ENCODE peak calls at places on chromosomes 12 and 14, in five cellular contexts. E is suprapubic skin, C is GM23338, F is lung, S is transverse colon. K is an unnamed sample.
A peak's percentile ranks its signal among the peaks of the same experiment; 100 is the strongest.

GRCh38 chr12:131991816-131992430 is 42.2 kb downstream of the EP400 start:
- DNase-seq in E (no peak), C (no peak), F (no peak), S (no peak), K (no peak)

GRCh38 chr14:69303086-69303485 is 43.1 kb downstream of the GALNT16 start:
- DNase-seq in E (peak; percentile 22), C (peak; percentile 33), F (no peak), S (no peak), K (no peak)

GRCh38 chr12:104250366-104251125 is 35.0 kb downstream of the TXNRD1 start:
- DNase-seq in E (no peak), C (no peak), F (no peak), S (no peak), K (no peak)

GRCh38 chr12:4825139-4825858 is 84.4 kb upstream of the KCNA1 start:
- DNase-seq in E (no peak), C (no peak), F (no peak), S (no peak), K (no peak)

GRCh38 chr12:54697836-54698235 is 49.7 kb upstream of the DCD start:
- DNase-seq in E (no peak), C (no peak), F (no peak), S (no peak), K (no peak)

GRCh38 chr12:64696065-64696741 is 63.0 kb downstream of the GNS start:
- DNase-seq in E (no peak), C (no peak), F (no peak), S (no peak), K (no peak)

GRCh38 chr12:125533434-125534029 is 468.3 kb downstream of the AACS start:
- DNase-seq in E (no peak), C (peak; percentile 90), F (no peak), S (peak; percentile 25), K (no peak)

GRCh38 chr12:7966558-7966957 is 30.6 kb upstream of the SLC2A3 start:
- DNase-seq in E (peak; percentile 42), C (no peak), F (no peak), S (no peak), K (no peak)

GRCh38 chr14:64639340-64639821 is 64.8 kb upstream of the PLEKHG3 start:
- DNase-seq in E (peak; percentile 1), C (peak; percentile 45), F (no peak), S (no peak), K (no peak)

GRCh38 chr12:34598851-34599529 is 576.7 kb downstream of the ALG10 start:
- DNase-seq in E (peak; percentile 27), C (no peak), F (no peak), S (no peak), K (no peak)

GRCh38 chr12:108637222-108637621 is 3.5 kb upstream of the SELPLG start:
- DNase-seq in E (peak; percentile 46), C (no peak), F (no peak), S (no peak), K (no peak)

GRCh38 chr14:20460458-20461229 is 590 bp downstream of the PIP4P1 start:
- DNase-seq in E (peak; percentile 83), C (peak; percentile 76), F (peak; percentile 70), S (peak; percentile 81), K (no peak)

GRCh38 chr12:49189731-49190314 is 943 bp upstream of the TUBA1A start:
- DNase-seq in E (no peak), C (no peak), F (no peak), S (no peak), K (no peak)

GRCh38 chr12:1611775-1612174 is 17.3 kb upstream of the WNT5B start:
- DNase-seq in E (no peak), C (no peak), F (no peak), S (no peak), K (no peak)

GRCh38 chr12:4819654-4820053 is 90.1 kb upstream of the KCNA1 start:
- DNase-seq in E (no peak), C (no peak), F (no peak), S (no peak), K (no peak)

GRCh38 chr12:51850081-51850932 is 1.8 kb upstream of the FIGNL2 start:
- DNase-seq in E (no peak), C (no peak), F (no peak), S (no peak), K (no peak)

GRCh38 chr14:74882103-74882920 is 596 bp downstream of the DLST start:
- DNase-seq in E (peak; percentile 90), C (peak; percentile 65), F (peak; percentile 44), S (peak; percentile 65), K (peak; percentile 49)

GRCh38 chr12:39490500-39491276 is 47.8 kb upstream of the KIF21A start:
- DNase-seq in E (no peak), C (no peak), F (no peak), S (no peak), K (no peak)

GRCh38 chr12:98352218-98352811 is 163.1 kb upstream of the TMPO start:
- DNase-seq in E (no peak), C (no peak), F (no peak), S (no peak), K (no peak)

GRCh38 chr12:123931686-123932321 is 40.8 kb downstream of the CCDC92 start:
- DNase-seq in E (no peak), C (no peak), F (peak; percentile 44), S (no peak), K (no peak)

GRCh38 chr14:21090194-21090939 is 8.1 kb downstream of the ZNF219 start:
- DNase-seq in E (no peak), C (peak; percentile 87), F (no peak), S (peak; percentile 59), K (peak; percentile 17)

GRCh38 chr12:114826233-114826632 is 142.3 kb upstream of the TBX3 start:
- DNase-seq in E (no peak), C (no peak), F (no peak), S (no peak), K (no peak)

GRCh38 chr14:81434230-81434629 is 34.1 kb upstream of the STON2 start:
- DNase-seq in E (no peak), C (no peak), F (no peak), S (no peak), K (no peak)

GRCh38 chr14:39977198-39977597 is 545.0 kb upstream of the FBXO33 start:
- DNase-seq in E (no peak), C (no peak), F (no peak), S (no peak), K (no peak)

GRCh38 chr12:1660304-1661187 is 30.3 kb upstream of the ADIPOR2 start:
- DNase-seq in E (peak; percentile 88), C (no peak), F (peak; percentile 90), S (peak; percentile 88), K (peak; percentile 41)

GRCh38 chr14:89792489-89793366 is 161.8 kb downstream of the EFCAB11 start:
- DNase-seq in E (no peak), C (no peak), F (no peak), S (no peak), K (no peak)

GRCh38 chr12:54413284-54414190 is 5.5 kb downstream of the ITGA5 start:
- DNase-seq in E (peak; percentile 89), C (no peak), F (peak; percentile 68), S (peak; percentile 55), K (no peak)

GRCh38 chr14:104999361-104999760 is 13.8 kb downstream of the CLBA1 start:
- DNase-seq in E (no peak), C (no peak), F (no peak), S (no peak), K (no peak)

GRCh38 chr12:49358548-49359141 is 8.6 kb upstream of the SPATS2 start:
- DNase-seq in E (peak; percentile 44), C (peak; percentile 89), F (no peak), S (peak; percentile 56), K (no peak)

GRCh38 chr12:131929530-131930456 is 717 bp downstream of the PUS1 start:
- DNase-seq in E (no peak), C (no peak), F (no peak), S (peak; percentile 42), K (no peak)

GRCh38 chr14:61525293-61526011 is 169.9 kb upstream of the HIF1A start:
- DNase-seq in E (peak; percentile 78), C (no peak), F (peak; percentile 69), S (peak; percentile 38), K (no peak)

GRCh38 chr14:88919502-88919901 is 95.1 kb downstream of the TTC8 start:
- DNase-seq in E (no peak), C (no peak), F (no peak), S (peak; percentile 68), K (no peak)

GRCh38 chr14:77804592-77804991 is 4.7 kb downstream of the ADCK1 start:
- DNase-seq in E (no peak), C (peak; percentile 84), F (no peak), S (peak; percentile 31), K (no peak)
- TF ChIP-seq CTCF in E (no peak), C (peak; percentile 79), F (no peak), S (no peak), K (no peak)

DNA sequence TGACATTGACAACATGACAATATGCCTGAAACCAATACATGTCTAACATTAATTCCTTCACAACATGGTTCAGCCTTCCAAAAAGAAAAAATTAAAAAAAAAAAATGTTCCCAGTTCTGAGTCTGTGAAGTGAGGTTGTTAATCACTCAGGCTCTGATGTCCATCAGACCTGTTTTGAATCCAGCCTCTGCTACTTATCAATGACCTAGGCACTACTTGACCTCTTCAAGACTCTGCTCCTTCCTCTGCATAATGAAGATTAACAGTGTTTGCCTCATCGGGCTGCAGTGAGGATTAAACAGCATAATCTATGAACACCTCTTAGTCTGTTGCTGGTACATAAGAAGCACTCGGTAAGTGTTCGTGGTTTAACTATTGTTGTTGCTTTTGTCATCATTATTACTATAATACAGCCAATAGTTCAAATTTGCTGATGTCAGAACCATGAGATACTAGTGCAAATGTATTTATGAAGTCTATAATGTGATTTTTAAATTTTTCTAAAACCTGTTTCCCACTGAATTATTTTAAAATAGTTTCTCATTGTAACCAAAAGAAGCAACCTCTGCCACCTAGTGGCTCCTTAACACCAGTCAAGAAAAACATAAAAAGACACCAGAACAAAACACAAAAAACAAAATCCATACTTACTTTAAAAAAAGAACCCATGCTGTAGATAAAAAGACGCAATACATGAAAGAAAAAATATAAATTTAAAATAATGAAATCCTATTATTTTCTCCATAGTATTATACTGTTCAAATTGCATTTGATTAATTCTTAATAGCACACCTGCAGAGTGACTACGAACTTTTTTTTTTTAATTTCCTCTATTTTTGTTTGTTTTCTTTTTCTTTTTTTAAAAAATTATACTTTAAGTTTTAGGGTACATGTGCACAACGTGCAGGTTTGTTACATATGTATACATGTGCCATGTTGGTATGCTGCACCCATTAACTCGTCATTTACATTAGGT is 20.3 kb upstream of the TMX1 start:
- DNase-seq in E (no peak), C (peak; percentile 57), F (no peak), S (no peak), K (no peak)
- TF ChIP-seq CTCF in E (peak; percentile 41), C (peak; percentile 88), F (peak; percentile 13), S (peak; percentile 60), K (no peak)

DNA sequence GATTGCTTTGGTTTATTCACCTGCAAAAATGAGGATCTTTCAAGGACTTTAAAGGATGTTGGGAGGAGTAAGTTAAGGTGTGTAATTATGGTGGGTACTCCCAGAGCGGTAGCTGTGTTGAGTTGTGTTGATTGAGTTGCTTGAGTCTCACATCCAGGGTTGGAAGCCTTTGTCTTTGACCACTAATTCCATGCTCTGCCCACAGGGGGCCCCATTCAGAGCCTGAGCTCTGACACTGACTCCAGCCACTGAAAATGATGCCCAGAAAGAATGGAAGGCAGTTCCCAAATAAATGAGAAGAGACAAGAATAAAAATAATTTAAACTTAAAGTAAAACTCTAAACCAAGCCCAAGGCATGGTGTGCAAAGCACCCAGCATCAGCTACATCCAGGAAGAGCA is 237.4 kb upstream of the PWP1 start:
- DNase-seq in E (no peak), C (peak; percentile 80), F (no peak), S (peak; percentile 20), K (no peak)
- TF ChIP-seq CTCF in E (peak; percentile 18), C (peak; percentile 71), F (no peak), S (peak; percentile 19), K (no peak)

GRCh38 chr12:57110189-57111045 is 745 bp downstream of the STAT6 start:
- DNase-seq in E (peak; percentile 89), C (peak; percentile 96), F (peak; percentile 70), S (peak; percentile 82), K (no peak)
- TF ChIP-seq CTCF in E (no peak), C (no peak), F (no peak), S (no peak), K (no peak)

K was measured in omental fat pad.